ENCODE peak calls at places on chromosome 19, in five cellular contexts. One of them, this sample, is unnamed.

GRCh38 chr19:4662020-4662695 is 8.0 kb downstream of the MYDGF start:
- DNase-seq in NCI-H510A treated with DMSO at 0.1 percent for 48 hours: no peak
- DNase-seq in Calu3: no peak
- DNase-seq in iPS-NIHi11: no peak
- DNase-seq in activated CD4-positive, CD25-positive, alpha-beta regulatory T cell: no peak
- DNase-seq in this sample: no peak

GRCh38 chr19:10808937-10809655 is 26.9 kb downstream of the TMED1 start:
- DNase-seq in NCI-H510A treated with DMSO at 0.1 percent for 48 hours: no peak
- DNase-seq in Calu3: peak
- DNase-seq in iPS-NIHi11: no peak
- DNase-seq in activated CD4-positive, CD25-positive, alpha-beta regulatory T cell: no peak
- DNase-seq in this sample: peak

GRCh38 chr19:21474671-21475181 is 30.7 kb upstream of the ZNF429 start:
- DNase-seq in NCI-H510A treated with DMSO at 0.1 percent for 48 hours: peak
- DNase-seq in Calu3: no peak
- DNase-seq in iPS-NIHi11: peak
- DNase-seq in activated CD4-positive, CD25-positive, alpha-beta regulatory T cell: peak
- DNase-seq in this sample: peak

GRCh38 chr19:29934257-29934656 is 7.8 kb upstream of the URI1 start:
- DNase-seq in NCI-H510A treated with DMSO at 0.1 percent for 48 hours: no peak
- DNase-seq in Calu3: no peak
- DNase-seq in iPS-NIHi11: no peak
- DNase-seq in activated CD4-positive, CD25-positive, alpha-beta regulatory T cell: no peak
- DNase-seq in this sample: no peak

GRCh38 chr19:9531933-9532332 is 6.5 kb downstream of the ZNF426 start:
- DNase-seq in NCI-H510A treated with DMSO at 0.1 percent for 48 hours: no peak
- DNase-seq in Calu3: no peak
- DNase-seq in iPS-NIHi11: no peak
- DNase-seq in activated CD4-positive, CD25-positive, alpha-beta regulatory T cell: no peak
- DNase-seq in this sample: peak

GRCh38 chr19:1566392-1567115 is 1.6 kb downstream of the MEX3D start:
- DNase-seq in NCI-H510A treated with DMSO at 0.1 percent for 48 hours: no peak
- DNase-seq in Calu3: peak
- DNase-seq in iPS-NIHi11: peak
- DNase-seq in activated CD4-positive, CD25-positive, alpha-beta regulatory T cell: no peak
- DNase-seq in this sample: peak

GRCh38 chr19:5282926-5283325 is 57.7 kb downstream of the PTPRS start:
- DNase-seq in NCI-H510A treated with DMSO at 0.1 percent for 48 hours: no peak
- DNase-seq in Calu3: no peak
- DNase-seq in iPS-NIHi11: no peak
- DNase-seq in activated CD4-positive, CD25-positive, alpha-beta regulatory T cell: no peak
- DNase-seq in this sample: no peak

GRCh38 chr19:35458821-35459391 is 10.8 kb downstream of the FFAR2 start:
- DNase-seq in NCI-H510A treated with DMSO at 0.1 percent for 48 hours: no peak
- DNase-seq in Calu3: peak
- DNase-seq in iPS-NIHi11: no peak
- DNase-seq in activated CD4-positive, CD25-positive, alpha-beta regulatory T cell: no peak
- DNase-seq in this sample: no peak

GRCh38 chr19:55254625-55254977 is 4.2 kb downstream of the PPP6R1 start:
- DNase-seq in NCI-H510A treated with DMSO at 0.1 percent for 48 hours: no peak
- DNase-seq in Calu3: no peak
- DNase-seq in iPS-NIHi11: no peak
- DNase-seq in activated CD4-positive, CD25-positive, alpha-beta regulatory T cell: no peak
- DNase-seq in this sample: no peak

GRCh38 chr19:42532881-42533280 is 4.6 kb upstream of the CEACAM1 start:
- DNase-seq in NCI-H510A treated with DMSO at 0.1 percent for 48 hours: no peak
- DNase-seq in Calu3: no peak
- DNase-seq in iPS-NIHi11: no peak
- DNase-seq in activated CD4-positive, CD25-positive, alpha-beta regulatory T cell: no peak
- DNase-seq in this sample: no peak

GRCh38 chr19:34253711-34254551 is 423 bp upstream of the GARRE1 start:
- DNase-seq in NCI-H510A treated with DMSO at 0.1 percent for 48 hours: peak
- DNase-seq in Calu3: no peak
- DNase-seq in iPS-NIHi11: no peak
- DNase-seq in activated CD4-positive, CD25-positive, alpha-beta regulatory T cell: peak
- DNase-seq in this sample: no peak

GRCh38 chr19:42270346-42271044 is 1.4 kb downstream of the CIC start:
- DNase-seq in NCI-H510A treated with DMSO at 0.1 percent for 48 hours: no peak
- DNase-seq in Calu3: peak
- DNase-seq in iPS-NIHi11: no peak
- DNase-seq in activated CD4-positive, CD25-positive, alpha-beta regulatory T cell: no peak
- DNase-seq in this sample: peak

GRCh38 chr19:1076951-1077350 is 10.0 kb downstream of the ARHGAP45 start:
- DNase-seq in NCI-H510A treated with DMSO at 0.1 percent for 48 hours: no peak
- DNase-seq in Calu3: no peak
- DNase-seq in iPS-NIHi11: no peak
- DNase-seq in activated CD4-positive, CD25-positive, alpha-beta regulatory T cell: peak
- DNase-seq in this sample: peak

GRCh38 chr19:6608950-6609349 is 18.0 kb upstream of the CD70 start:
- DNase-seq in NCI-H510A treated with DMSO at 0.1 percent for 48 hours: no peak
- DNase-seq in Calu3: no peak
- DNase-seq in iPS-NIHi11: no peak
- DNase-seq in activated CD4-positive, CD25-positive, alpha-beta regulatory T cell: no peak
- DNase-seq in this sample: no peak

GRCh38 chr19:1948676-1949075 is 7.7 kb downstream of the CSNK1G2 start:
- DNase-seq in NCI-H510A treated with DMSO at 0.1 percent for 48 hours: no peak
- DNase-seq in Calu3: no peak
- DNase-seq in iPS-NIHi11: no peak
- DNase-seq in activated CD4-positive, CD25-positive, alpha-beta regulatory T cell: no peak
- DNase-seq in this sample: no peak

GRCh38 chr19:52566588-52566987 is 3.5 kb upstream of the ZNF701 start:
- DNase-seq in NCI-H510A treated with DMSO at 0.1 percent for 48 hours: no peak
- DNase-seq in Calu3: no peak
- DNase-seq in iPS-NIHi11: no peak
- DNase-seq in activated CD4-positive, CD25-positive, alpha-beta regulatory T cell: no peak
- DNase-seq in this sample: peak